ENCODE peak calls at places on chromosomes 3 and 15, in nine cellular contexts. D, N, P, C, M, A, G, L and B are unnamed samples.

GRCh38 chr3:4528802-4529201 is 35.7 kb downstream of the ITPR1 start:
- DNase-seq in D (no peak), N (no peak), P (no peak), C (no peak), M (no peak), A (no peak), G (no peak), L (no peak), B (no peak)

GRCh38 chr3:4043867-4044575 is 244.8 kb downstream of the LRRN1 start:
- DNase-seq in D (no peak), N (no peak), P (no peak), C (peak), M (no peak), A (no peak), G (peak), L (no peak), B (no peak)

GRCh38 chr3:189557824-189558223 is 73.4 kb upstream of the TP63 start:
- DNase-seq in D (no peak), N (no peak), P (no peak), C (no peak), M (no peak), A (no peak), G (no peak), L (no peak), B (no peak)

GRCh38 chr3:12893247-12893646 is 51.9 kb upstream of the RPL32 start:
- DNase-seq in D (no peak), N (no peak), P (no peak), C (peak), M (no peak), A (no peak), G (no peak), L (no peak), B (no peak)

GRCh38 chr15:68309024-68309423 is 31.5 kb downstream of the FEM1B start:
- DNase-seq in D (peak), N (no peak), P (no peak), C (no peak), M (no peak), A (no peak), G (no peak), L (no peak), B (no peak)

GRCh38 chr3:38960953-38961622 is 90.7 kb downstream of the SCN11A start:
- DNase-seq in D (peak), N (no peak), P (peak), C (peak), M (peak), A (no peak), G (peak), L (peak), B (peak)

GRCh38 chr3:63228677-63229076 is 49.4 kb upstream of the SYNPR start:
- DNase-seq in D (peak), N (no peak), P (peak), C (peak), M (peak), A (no peak), G (peak), L (peak), B (peak)

GRCh38 chr3:150237490-150237889 is 170.6 kb upstream of the TSC22D2 start:
- DNase-seq in D (peak), N (no peak), P (peak), C (peak), M (no peak), A (no peak), G (no peak), L (no peak), B (no peak)

GRCh38 chr3:196216081-196216564 is at the start of gene SLC51A:
- DNase-seq in D (no peak), N (no peak), P (no peak), C (no peak), M (no peak), A (no peak), G (no peak), L (peak), B (peak)

GRCh38 chr3:14289590-14290453 is 111.2 kb downstream of the LSM3 start:
- DNase-seq in D (peak), N (no peak), P (peak), C (peak), M (no peak), A (no peak), G (peak), L (no peak), B (no peak)